ENCODE peak calls at places on chromosomes 5 and 9, in nine cellular contexts. E, M, A, Q, K, N, S, C and O are unnamed samples.

GRCh38 chr5:143176048-143176447 is 227.4 kb downstream of the NR3C1 start:
- DNase-seq in E (no peak), M (no peak), A (no peak), Q (no peak), K (no peak), N (no peak), S (no peak), C (no peak), O (no peak)

GRCh38 chr9:107989544-107989943 is 500.0 kb upstream of the KLF4 start:
- DNase-seq in E (peak; percentile 54), M (no peak), A (no peak), Q (peak; percentile 91), K (no peak), N (no peak), S (no peak), C (peak; percentile 10), O (no peak)

GRCh38 chr9:135799261-135799660 is 97.3 kb downstream of the KCNT1 start:
- DNase-seq in E (no peak), M (no peak), A (no peak), Q (no peak), K (no peak), N (no peak), S (no peak), C (no peak), O (no peak)

GRCh38 chr5:115944501-115944900 is 17.8 kb upstream of the LVRN start:
- DNase-seq in E (no peak), M (no peak), A (no peak), Q (no peak), K (no peak), N (no peak), S (no peak), C (no peak), O (no peak)

GRCh38 chr5:141512390-141513020 is 23.6 kb downstream of the PCDHGC5 start:
- DNase-seq in E (peak; percentile 71), M (peak; percentile 71), A (peak; percentile 55), Q (peak; percentile 65), K (peak; percentile 95), N (peak; percentile 52), S (peak; percentile 87), C (no peak), O (peak; percentile 80)

GRCh38 chr9:137083418-137084004 is 3.3 kb upstream of the MAN1B1 start:
- DNase-seq in E (peak; percentile 94), M (no peak), A (peak; percentile 92), Q (peak; percentile 94), K (peak; percentile 85), N (peak; percentile 89), S (no peak), C (peak; percentile 75), O (no peak)

GRCh38 chr5:172905771-172906170 is 53.5 kb upstream of the RPL26L1 start:
- DNase-seq in E (no peak), M (no peak), A (no peak), Q (no peak), K (no peak), N (no peak), S (no peak), C (no peak), O (no peak)

GRCh38 chr9:14062449-14063187 is 251.3 kb downstream of the NFIB start:
- DNase-seq in E (peak; percentile 74), M (no peak), A (peak; percentile 76), Q (peak; percentile 13), K (no peak), N (no peak), S (no peak), C (no peak), O (no peak)

GRCh38 chr9:126000256-126000655 is 253.1 kb downstream of the PBX3 start:
- DNase-seq in E (no peak), M (no peak), A (no peak), Q (no peak), K (no peak), N (no peak), S (no peak), C (no peak), O (no peak)

GRCh38 chr9:130129425-130130061 is 42.7 kb upstream of the NCS1 start:
- DNase-seq in E (no peak), M (no peak), A (no peak), Q (no peak), K (no peak), N (no peak), S (no peak), C (no peak), O (no peak)

GRCh38 chr5:173612948-173613347 is 3.5 kb downstream of the BOD1 start:
- DNase-seq in E (peak; percentile 57), M (no peak), A (no peak), Q (peak; percentile 72), K (no peak), N (no peak), S (no peak), C (no peak), O (no peak)

GRCh38 chr5:148957591-148958202 is 105.2 kb downstream of the SH3TC2 start:
- DNase-seq in E (peak; percentile 49), M (peak; percentile 42), A (peak; percentile 86), Q (peak; percentile 22), K (no peak), N (no peak), S (peak; percentile 67), C (no peak), O (peak; percentile 67)

GRCh38 chr5:199821-200645 is 8.7 kb downstream of the LRRC14B start:
- DNase-seq in E (no peak), M (no peak), A (no peak), Q (no peak), K (peak; percentile 61), N (no peak), S (no peak), C (no peak), O (no peak)

GRCh38 chr5:148469446-148470062 is 85.8 kb downstream of the FBXO38 start:
- DNase-seq in E (peak; percentile 87), M (no peak), A (peak; percentile 97), Q (peak; percentile 61), K (no peak), N (peak; percentile 21), S (no peak), C (peak; percentile 4), O (no peak)

GRCh38 chr5:172052454-172053236 is 46.2 kb upstream of the FBXW11 start:
- DNase-seq in E (peak; percentile 90), M (no peak), A (no peak), Q (peak; percentile 49), K (no peak), N (no peak), S (no peak), C (peak; percentile 12), O (no peak)

GRCh38 chr9:123438321-123438720 is 82.3 kb downstream of the CRB2 start:
- DNase-seq in E (no peak), M (peak; percentile 34), A (no peak), Q (no peak), K (peak; percentile 55), N (no peak), S (no peak), C (no peak), O (no peak)

GRCh38 chr9:10875752-10876151 is 262.9 kb upstream of the PTPRD start:
- DNase-seq in E (peak; percentile 89), M (no peak), A (peak; percentile 56), Q (no peak), K (no peak), N (no peak), S (no peak), C (no peak), O (no peak)

GRCh38 chr9:96116275-96117051 is 185.5 kb downstream of the HSD17B3 start:
- DNase-seq in E (no peak), M (no peak), A (no peak), Q (no peak), K (no peak), N (no peak), S (no peak), C (no peak), O (no peak)

GRCh38 chr5:54443264-54443663 is 12.2 kb upstream of the HSPB3 start:
- DNase-seq in E (peak; percentile 61), M (peak; percentile 17), A (peak; percentile 41), Q (peak; percentile 58), K (no peak), N (no peak), S (peak; percentile 18), C (no peak), O (no peak)

GRCh38 chr5:145244251-145244650 is 590.9 kb downstream of the PRELID2 start:
- DNase-seq in E (no peak), M (no peak), A (no peak), Q (no peak), K (no peak), N (no peak), S (no peak), C (no peak), O (no peak)

GRCh38 chr5:26894719-26895263 is 143.6 kb downstream of the CDH9 start:
- DNase-seq in E (peak; percentile 0), M (no peak), A (peak; percentile 82), Q (no peak), K (no peak), N (no peak), S (no peak), C (no peak), O (no peak)

GRCh38 chr5:16902846-16903245 is 33.2 kb downstream of the MYO10 start:
- DNase-seq in E (no peak), M (no peak), A (peak; percentile 27), Q (peak; percentile 94), K (no peak), N (no peak), S (no peak), C (no peak), O (no peak)

DNA sequence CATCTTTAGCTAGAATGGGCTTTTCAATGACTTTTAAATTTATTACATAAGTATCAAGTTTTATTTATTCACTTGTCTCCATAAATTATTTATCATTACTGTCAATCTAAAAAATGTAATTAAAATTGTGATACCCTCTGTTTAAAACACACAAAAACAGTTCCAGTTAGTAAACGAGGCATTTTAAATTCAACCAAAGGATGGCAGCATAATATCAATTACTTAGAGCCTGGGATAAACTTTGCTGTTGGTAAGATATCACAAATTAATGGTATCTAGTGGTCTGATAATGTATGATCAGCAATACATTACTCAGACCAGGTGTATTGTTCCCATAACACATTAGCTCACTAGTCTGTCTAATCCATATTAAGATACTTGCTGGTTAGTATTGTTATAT is 9.6 kb upstream of the IFNE start:
- DNase-seq in E (no peak), M (no peak), A (no peak), Q (no peak), K (no peak), N (no peak), S (no peak), C (no peak), O (no peak)
- TF ChIP-seq CTCF in E (no peak), M (no peak), A (peak; percentile 35), Q (peak; percentile 41), K (no peak), N (no peak), S (no peak), C (no peak), O (no peak)

GRCh38 chr5:132495672-132496630 is 5.4 kb upstream of the IRF1 start:
- DNase-seq in E (peak; percentile 90), M (peak; percentile 31), A (peak; percentile 90), Q (peak; percentile 86), K (peak; percentile 91), N (peak; percentile 47), S (peak; percentile 43), C (no peak), O (peak; percentile 81)
- TF ChIP-seq CTCF in E (no peak), M (no peak), A (no peak), Q (peak; percentile 4), K (no peak), N (no peak), S (no peak), C (peak; percentile 4), O (no peak)

GRCh38 chr9:103397868-103398600 is 402.9 kb downstream of the CYLC2 start:
- DNase-seq in E (peak; percentile 83), M (peak; percentile 6), A (peak; percentile 45), Q (no peak), K (no peak), N (no peak), S (no peak), C (no peak), O (peak; percentile 59)
- TF ChIP-seq CTCF in E (peak; percentile 74), M (peak; percentile 75), A (peak; percentile 57), Q (no peak), K (no peak), N (peak; percentile 29), S (peak; percentile 50), C (no peak), O (peak; percentile 71)

GRCh38 chr5:140169410-140169809 is 5.6 kb upstream of the CYSTM1 start:
- DNase-seq in E (no peak), M (no peak), A (peak; percentile 42), Q (no peak), K (no peak), N (no peak), S (no peak), C (no peak), O (no peak)
- TF ChIP-seq CTCF in E (no peak), M (no peak), A (peak; percentile 46), Q (no peak), K (no peak), N (peak; percentile 6), S (no peak), C (no peak), O (no peak)